ENCODE peak calls at places on chromosomes 5 and 9, in six cellular contexts. One of them, this sample, is unnamed. For H3K4me1, the result is how much of the 10 kb centered on the place peaks cover.

GRCh38 chr9:79193001-79193400 is 378.8 kb upstream of the TLE4 start:
- DNase-seq in neuronal stem cell: no peak
- DNase-seq in IMR-90: peak
- DNase-seq in trophoblast cell: peak
- DNase-seq in H1: no peak
- DNase-seq in H9: no peak
- DNase-seq in this sample: no peak

GRCh38 chr5:172524573-172525021 is 70.3 kb upstream of the SH3PXD2B start:
- DNase-seq in neuronal stem cell: no peak
- DNase-seq in IMR-90: no peak
- DNase-seq in trophoblast cell: no peak
- DNase-seq in H1: no peak
- DNase-seq in H9: no peak
- DNase-seq in this sample: no peak

GRCh38 chr5:21895766-21896165 is 957.4 kb downstream of the CDH12 start:
- DNase-seq in neuronal stem cell: no peak
- DNase-seq in IMR-90: no peak
- DNase-seq in trophoblast cell: no peak
- DNase-seq in H1: no peak
- DNase-seq in H9: no peak
- DNase-seq in this sample: no peak

GRCh38 chr5:76709762-76710161 is 6.2 kb upstream of the F2R start:
- DNase-seq in neuronal stem cell: no peak
- DNase-seq in IMR-90: peak
- DNase-seq in trophoblast cell: no peak
- DNase-seq in H1: no peak
- DNase-seq in H9: no peak
- DNase-seq in this sample: peak

GRCh38 chr5:33403187-33403586 is 37.6 kb upstream of the TARS1 start:
- DNase-seq in neuronal stem cell: no peak
- DNase-seq in IMR-90: no peak
- DNase-seq in trophoblast cell: no peak
- DNase-seq in H1: no peak
- DNase-seq in H9: no peak
- DNase-seq in this sample: no peak

GRCh38 chr9:10252174-10252573 is 360.6 kb downstream of the PTPRD start:
- DNase-seq in neuronal stem cell: no peak
- DNase-seq in IMR-90: no peak
- DNase-seq in trophoblast cell: no peak
- DNase-seq in H1: no peak
- DNase-seq in H9: no peak
- DNase-seq in this sample: peak

GRCh38 chr5:134110382-134110781 is 4.1 kb upstream of the TCF7 start:
- DNase-seq in neuronal stem cell: no peak
- DNase-seq in IMR-90: no peak
- DNase-seq in trophoblast cell: no peak
- DNase-seq in H1: no peak
- DNase-seq in H9: no peak
- DNase-seq in this sample: no peak

GRCh38 chr5:41968153-41968723 is 43.2 kb downstream of the FBXO4 start:
- DNase-seq in neuronal stem cell: no peak
- DNase-seq in IMR-90: no peak
- DNase-seq in trophoblast cell: peak
- DNase-seq in H1: no peak
- DNase-seq in H9: no peak
- DNase-seq in this sample: no peak

GRCh38 chr5:130546216-130546615 is 618.8 kb downstream of the HINT1 start:
- DNase-seq in neuronal stem cell: no peak
- DNase-seq in IMR-90: no peak
- DNase-seq in trophoblast cell: no peak
- DNase-seq in H1: no peak
- DNase-seq in H9: no peak
- DNase-seq in this sample: no peak

GRCh38 chr9:13823021-13823420 is 490.9 kb downstream of the NFIB start:
- DNase-seq in neuronal stem cell: no peak
- DNase-seq in IMR-90: peak
- DNase-seq in trophoblast cell: no peak
- DNase-seq in H1: no peak
- DNase-seq in H9: no peak
- DNase-seq in this sample: no peak

GRCh38 chr5:5141625-5142527 is 1.7 kb downstream of the ADAMTS16 start:
- DNase-seq in neuronal stem cell: peak
- DNase-seq in IMR-90: peak
- DNase-seq in trophoblast cell: peak
- DNase-seq in H1: no peak
- DNase-seq in H9: no peak
- DNase-seq in this sample: peak

GRCh38 chr5:60972225-60972624 is 27.2 kb downstream of the NDUFAF2 start:
- DNase-seq in neuronal stem cell: no peak
- DNase-seq in IMR-90: no peak
- DNase-seq in trophoblast cell: no peak
- DNase-seq in H1: no peak
- DNase-seq in H9: no peak
- DNase-seq in this sample: no peak

GRCh38 chr5:96037128-96037527 is 75.5 kb upstream of the ELL2 start:
- DNase-seq in neuronal stem cell: no peak
- DNase-seq in IMR-90: peak
- DNase-seq in trophoblast cell: no peak
- DNase-seq in H1: no peak
- DNase-seq in H9: no peak
- DNase-seq in this sample: no peak

GRCh38 chr5:140262839-140263238 is 40.1 kb downstream of the PFDN1 start:
- DNase-seq in neuronal stem cell: no peak
- DNase-seq in IMR-90: no peak
- DNase-seq in trophoblast cell: no peak
- DNase-seq in H1: no peak
- DNase-seq in H9: no peak
- DNase-seq in this sample: no peak

GRCh38 chr9:16828335-16829281 is 41.9 kb downstream of the BNC2 start:
- DNase-seq in neuronal stem cell: peak
- DNase-seq in IMR-90: peak
- DNase-seq in trophoblast cell: peak
- DNase-seq in H1: no peak
- DNase-seq in H9: peak
- DNase-seq in this sample: peak

GRCh38 chr5:143094087-143094511 is 309.4 kb downstream of the NR3C1 start:
- DNase-seq in neuronal stem cell: peak
- DNase-seq in IMR-90: peak
- DNase-seq in trophoblast cell: no peak
- DNase-seq in H1: no peak
- DNase-seq in H9: peak
- DNase-seq in this sample: peak

DNA sequence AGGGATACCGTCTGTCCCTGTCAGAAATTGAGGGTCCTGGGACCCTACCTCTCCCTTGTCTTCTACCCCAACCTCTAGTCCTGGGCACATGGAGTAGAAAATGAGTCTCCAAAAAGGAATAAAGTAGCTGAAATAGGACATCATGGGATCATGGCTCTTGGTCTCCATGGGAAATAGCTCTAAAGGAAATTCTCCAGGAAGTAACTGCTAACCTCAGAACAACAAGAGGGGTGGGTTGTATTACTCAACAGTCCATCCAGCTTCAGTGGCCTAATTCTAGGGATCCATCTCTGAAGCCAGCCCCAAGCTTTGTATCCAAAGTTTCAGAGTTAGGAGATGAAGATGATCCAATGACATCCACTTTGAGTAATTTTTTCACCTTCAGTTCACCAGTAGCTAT is 11.0 kb upstream of the RUSC2 start:
- DNase-seq in neuronal stem cell: no peak
- DNase-seq in IMR-90: no peak
- DNase-seq in trophoblast cell: no peak
- DNase-seq in H1: no peak
- DNase-seq in H9: no peak
- DNase-seq in this sample: no peak
- H3K14ac ChIP-seq in neuronal stem cell: no peak
- H3K14ac ChIP-seq in IMR-90: no peak
- H3K14ac ChIP-seq in trophoblast cell: no peak
- H3K14ac ChIP-seq in H1: no peak
- H3K14ac ChIP-seq in H9: no peak
- H3K14ac ChIP-seq in this sample: no peak

DNA sequence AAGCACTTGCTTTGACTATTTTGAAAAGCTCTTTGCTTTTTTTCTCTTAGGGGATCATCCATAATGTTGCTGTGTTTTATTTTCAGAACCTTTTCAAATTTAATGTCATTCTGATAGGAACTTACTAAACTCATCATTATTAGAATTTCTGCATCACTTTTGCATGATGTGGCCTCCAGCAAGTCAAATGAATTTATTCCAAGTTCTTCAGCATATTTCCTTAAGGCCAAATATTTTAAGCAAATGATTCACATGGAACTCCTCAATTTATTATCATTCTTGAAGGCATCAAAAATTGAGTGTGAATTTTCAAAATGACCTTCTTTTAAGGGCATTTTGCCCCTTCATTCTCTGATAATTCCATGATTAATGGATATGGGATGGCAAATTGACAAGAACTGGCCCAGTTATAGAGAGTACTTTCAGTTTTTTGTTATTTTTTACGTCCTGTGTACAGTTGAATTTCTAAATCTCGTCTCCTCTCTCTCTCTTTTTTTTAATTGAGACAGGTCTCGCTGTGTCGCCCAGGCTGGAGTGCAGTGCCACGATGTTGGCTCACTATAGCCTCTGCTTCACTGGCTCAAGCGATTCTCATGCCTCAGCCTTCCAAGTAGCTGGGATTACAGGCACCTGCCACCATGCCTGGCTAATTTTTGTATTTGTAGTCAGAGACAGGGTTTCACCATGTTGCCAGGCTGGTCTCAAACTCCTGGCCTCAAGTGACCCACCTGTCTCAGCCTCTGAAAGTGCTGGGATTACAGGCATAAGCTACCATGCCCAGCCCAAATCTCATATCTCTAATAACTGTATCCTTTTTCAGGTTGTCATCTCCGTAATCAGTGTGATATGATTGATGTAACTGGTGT is 29.1 kb downstream of the GPR21 start:
- DNase-seq in neuronal stem cell: no peak
- DNase-seq in IMR-90: no peak
- DNase-seq in trophoblast cell: no peak
- DNase-seq in H1: no peak
- DNase-seq in H9: no peak
- DNase-seq in this sample: no peak
- H3K4me1 ChIP-seq in neuronal stem cell: under half
- H3K4me1 ChIP-seq in IMR-90: under half
- H3K4me1 ChIP-seq in trophoblast cell: under half
- H3K4me1 ChIP-seq in H1: under half
- H3K4me1 ChIP-seq in H9: under half
- H3K4me1 ChIP-seq in this sample: under half

GRCh38 chr9:6605202-6605601 is 40.3 kb downstream of the GLDC start:
- DNase-seq in neuronal stem cell: no peak
- DNase-seq in IMR-90: no peak
- DNase-seq in trophoblast cell: no peak
- DNase-seq in H1: no peak
- DNase-seq in H9: no peak
- DNase-seq in this sample: no peak
- H3K14ac ChIP-seq in neuronal stem cell: no peak
- H3K14ac ChIP-seq in IMR-90: no peak
- H3K14ac ChIP-seq in trophoblast cell: no peak
- H3K14ac ChIP-seq in H1: no peak
- H3K14ac ChIP-seq in H9: no peak
- H3K14ac ChIP-seq in this sample: no peak

GRCh38 chr5:67149933-67150523 is 46.6 kb downstream of the CD180 start:
- DNase-seq in neuronal stem cell: no peak
- DNase-seq in IMR-90: peak
- DNase-seq in trophoblast cell: no peak
- DNase-seq in H1: no peak
- DNase-seq in H9: no peak
- DNase-seq in this sample: peak
- H3K4me1 ChIP-seq in neuronal stem cell: under half
- H3K4me1 ChIP-seq in IMR-90: under half
- H3K4me1 ChIP-seq in trophoblast cell: under half
- H3K4me1 ChIP-seq in H1: under half
- H3K4me1 ChIP-seq in H9: under half
- H3K4me1 ChIP-seq in this sample: under half

GRCh38 chr9:72155282-72155677 is 6.0 kb downstream of the GDA start:
- DNase-seq in neuronal stem cell: no peak
- DNase-seq in IMR-90: no peak
- DNase-seq in trophoblast cell: no peak
- DNase-seq in H1: no peak
- DNase-seq in H9: no peak
- DNase-seq in this sample: no peak
- H3K14ac ChIP-seq in neuronal stem cell: no peak
- H3K14ac ChIP-seq in IMR-90: no peak
- H3K14ac ChIP-seq in trophoblast cell: no peak
- H3K14ac ChIP-seq in H1: no peak
- H3K14ac ChIP-seq in H9: no peak
- H3K14ac ChIP-seq in this sample: no peak

GRCh38 chr5:158923799-158924551 is 175.7 kb downstream of the EBF1 start:
- DNase-seq in neuronal stem cell: no peak
- DNase-seq in IMR-90: no peak
- DNase-seq in trophoblast cell: no peak
- DNase-seq in H1: no peak
- DNase-seq in H9: no peak
- DNase-seq in this sample: no peak
- H3K4me1 ChIP-seq in neuronal stem cell: under half
- H3K4me1 ChIP-seq in IMR-90: under half
- H3K4me1 ChIP-seq in trophoblast cell: under half
- H3K4me1 ChIP-seq in H1: under half
- H3K4me1 ChIP-seq in H9: under half
- H3K4me1 ChIP-seq in this sample: under half

GRCh38 chr9:110561826-110562225 is 17.7 kb downstream of the SVEP1 start:
- DNase-seq in neuronal stem cell: no peak
- DNase-seq in IMR-90: no peak
- DNase-seq in trophoblast cell: no peak
- DNase-seq in H1: no peak
- DNase-seq in H9: no peak
- DNase-seq in this sample: no peak

GRCh38 chr9:110571801-110572490 is 7.6 kb downstream of the SVEP1 start:
- DNase-seq in neuronal stem cell: no peak
- DNase-seq in IMR-90: peak
- DNase-seq in trophoblast cell: no peak
- DNase-seq in H1: no peak
- DNase-seq in H9: no peak
- DNase-seq in this sample: peak

GRCh38 chr9:110566156-110566555 is 13.4 kb downstream of the SVEP1 start:
- DNase-seq in neuronal stem cell: no peak
- DNase-seq in IMR-90: no peak
- DNase-seq in trophoblast cell: no peak
- DNase-seq in H1: no peak
- DNase-seq in H9: no peak
- DNase-seq in this sample: no peak
- H3K14ac ChIP-seq in neuronal stem cell: no peak
- H3K14ac ChIP-seq in IMR-90: no peak
- H3K14ac ChIP-seq in trophoblast cell: no peak
- H3K14ac ChIP-seq in H1: no peak
- H3K14ac ChIP-seq in H9: no peak
- H3K14ac ChIP-seq in this sample: no peak

GRCh38 chr5:9835121-9835770 is 205.1 kb upstream of the TAS2R1 start:
- DNase-seq in neuronal stem cell: peak
- DNase-seq in IMR-90: no peak
- DNase-seq in trophoblast cell: no peak
- DNase-seq in H1: no peak
- DNase-seq in H9: peak
- DNase-seq in this sample: no peak

GRCh38 chr5:9830184-9830583 is 200.0 kb upstream of the TAS2R1 start:
- DNase-seq in neuronal stem cell: no peak
- DNase-seq in IMR-90: no peak
- DNase-seq in trophoblast cell: no peak
- DNase-seq in H1: no peak
- DNase-seq in H9: no peak
- DNase-seq in this sample: no peak

GRCh38 chr5:9833871-9834270 is 203.7 kb upstream of the TAS2R1 start:
- DNase-seq in neuronal stem cell: no peak
- DNase-seq in IMR-90: no peak
- DNase-seq in trophoblast cell: no peak
- DNase-seq in H1: no peak
- DNase-seq in H9: peak
- DNase-seq in this sample: no peak

GRCh38 chr5:9831823-9832222 is 201.7 kb upstream of the TAS2R1 start:
- DNase-seq in neuronal stem cell: no peak
- DNase-seq in IMR-90: peak
- DNase-seq in trophoblast cell: no peak
- DNase-seq in H1: no peak
- DNase-seq in H9: no peak
- DNase-seq in this sample: no peak

GRCh38 chr5:9832921-9833320 is 202.8 kb upstream of the TAS2R1 start:
- DNase-seq in neuronal stem cell: no peak
- DNase-seq in IMR-90: no peak
- DNase-seq in trophoblast cell: no peak
- DNase-seq in H1: no peak
- DNase-seq in H9: no peak
- DNase-seq in this sample: no peak
- H3K4me1 ChIP-seq in neuronal stem cell: under half
- H3K4me1 ChIP-seq in IMR-90: under half
- H3K4me1 ChIP-seq in trophoblast cell: under half
- H3K4me1 ChIP-seq in H1: under half
- H3K4me1 ChIP-seq in H9: under half
- H3K4me1 ChIP-seq in this sample: under half

This sample was measured in mesenchymal stem cell.